ENCODE peak calls at places on chromosomes 1 and 21, in four cellular contexts. X is mucosa of gallbladder, G is IMR-90, V is retinal pigment epithelial cell. C is an unnamed sample.

GRCh38 chr1:180248731-180249681 is 18.9 kb downstream of the LHX4 start:
- DNase-seq in V (no peak), X (no peak), G (no peak), C (no peak)

GRCh38 chr21:37297364-37297763 is 30.2 kb upstream of the VPS26C start:
- DNase-seq in X (no peak), G (no peak), V (no peak), C (no peak)

GRCh38 chr1:55172687-55173086 is 42.5 kb downstream of the USP24 start:
- DNase-seq in X (no peak), G (no peak), V (no peak), C (no peak)

GRCh38 chr1:99557556-99558256 is 88.2 kb upstream of the PALMD start:
- DNase-seq in V (no peak), G (peak), X (no peak), C (peak)

GRCh38 chr1:33460947-33461629 is 11.4 kb upstream of the ZSCAN20 start:
- DNase-seq in G (no peak), X (peak), V (no peak), C (no peak)

GRCh38 chr1:104648269-104648691 is 898.6 kb downstream of the AMY1C start:
- DNase-seq in X (no peak), G (no peak), V (peak), C (peak)

GRCh38 chr1:18484726-18485125 is 4.0 kb downstream of the KLHDC7A start:
- DNase-seq in G (no peak), X (no peak), V (no peak), C (no peak)

GRCh38 chr1:18599096-18599495 is 31.6 kb upstream of the PAX7 start:
- DNase-seq in G (no peak), X (no peak), V (no peak), C (no peak)

GRCh38 chr1:26387447-26387846 is 14.9 kb upstream of the ZNF683 start:
- DNase-seq in V (no peak), X (no peak), G (peak), C (peak)

GRCh38 chr1:25056536-25056935 is 126.5 kb upstream of the RUNX3 start:
- DNase-seq in G (no peak), X (no peak), V (no peak), C (no peak)

GRCh38 chr21:33655591-33656221 is 13.4 kb downstream of the ITSN1 start:
- DNase-seq in V (peak), G (peak), X (peak), C (peak)

GRCh38 chr1:39293375-39294070 is 89.0 kb downstream of the MACF1 start:
- DNase-seq in G (peak), V (peak), X (no peak), C (no peak)

GRCh38 chr1:41518471-41518870 is 34.0 kb upstream of the EDN2 start:
- DNase-seq in X (no peak), V (no peak), G (no peak), C (no peak)

GRCh38 chr21:33071878-33072306 is 2.0 kb downstream of the OLIG1 start:
- DNase-seq in V (no peak), G (peak), X (no peak), C (no peak)

GRCh38 chr1:173824315-173825081 is at the start of the genes CENPL and DARS2:
- DNase-seq in G (peak), X (peak), V (peak), C (peak)

GRCh38 chr1:159823401-159823800 is 3.3 kb upstream of the SLAMF8 start:
- DNase-seq in G (no peak), X (no peak), V (no peak), C (no peak)

GRCh38 chr1:175887981-175888428 is 144.6 kb upstream of the TNR start:
- DNase-seq in V (no peak), G (peak), X (peak), C (peak)

GRCh38 chr1:30719406-30720270 is 3.7 kb downstream of the MATN1 start:
- DNase-seq in X (no peak), V (no peak), G (peak), C (peak)

GRCh38 chr1:26468911-26469310 is 3.3 kb upstream of the HMGN2 start:
- DNase-seq in V (no peak), G (no peak), X (no peak), C (no peak)

GRCh38 chr1:53126495-53126894 is 15.9 kb downstream of the SLC1A7 start:
- DNase-seq in V (no peak), X (no peak), G (no peak), C (no peak)

GRCh38 chr1:97093742-97094141 is 372.2 kb downstream of the PTBP2 start:
- DNase-seq in G (peak), V (no peak), X (no peak), C (no peak)

GRCh38 chr1:67836769-67837168 is 3.5 kb upstream of the GNG12 start:
- DNase-seq in G (no peak), V (no peak), X (no peak), C (no peak)

GRCh38 chr1:207836616-207837352 is 74.1 kb downstream of the CD34 start:
- DNase-seq in V (no peak), G (no peak), X (no peak), C (no peak)

GRCh38 chr1:47713960-47714359 is 276.1 kb downstream of the FOXD2 start:
- DNase-seq in X (no peak), G (no peak), V (no peak), C (no peak)

GRCh38 chr1:38131024-38131585 is 84.5 kb upstream of the POU3F1 start:
- DNase-seq in X (no peak), V (no peak), G (peak), C (no peak)